ENCODE peak calls at places on chromosomes 4 and X, in five cellular contexts. F is suprapubic skin, M is spleen, B is GM23338, C is transverse colon. J is an unnamed sample.

GRCh38 chr4:2064276-2064991 is 5.3 kb downstream of the NAT8L start:
- DNase-seq in C (peak; percentile 75), M (peak; percentile 71), B (no peak), F (no peak), J (no peak)

GRCh38 chr4:88908003-88908402 is 149.0 kb downstream of the FAM13A start:
- DNase-seq in M (no peak), F (no peak), C (no peak), B (no peak), J (no peak)

GRCh38 chrX:109614951-109615350 is 10.0 kb downstream of the KCNE5 start:
- DNase-seq in C (no peak), M (no peak), F (no peak), B (no peak), J (no peak)

GRCh38 chr4:76235915-76236314 is 15.6 kb upstream of the FAM47E start:
- DNase-seq in B (peak; percentile 84), M (no peak), F (no peak), C (peak; percentile 41), J (no peak)

GRCh38 chr4:133581971-133582619 is 433.0 kb downstream of the PCDH10 start:
- DNase-seq in F (no peak), C (no peak), B (no peak), M (no peak), J (no peak)

GRCh38 chr4:106585920-106586349 is 217.4 kb upstream of the GIMD1 start:
- DNase-seq in C (no peak), M (no peak), B (no peak), F (no peak), J (no peak)

GRCh38 chr4:144374065-144374464 is 233.5 kb upstream of the GYPA start:
- DNase-seq in F (no peak), M (no peak), C (no peak), B (peak; percentile 51), J (no peak)

GRCh38 chr4:8058031-8058479 is 100.6 kb downstream of the ABLIM2 start:
- DNase-seq in B (no peak), M (no peak), C (no peak), F (no peak), J (no peak)

GRCh38 chrX:15143050-15143824 is 126.6 kb downstream of the ASB9 start:
- DNase-seq in F (no peak), B (peak; percentile 66), M (peak; percentile 70), C (peak; percentile 66), J (no peak)

GRCh38 chrX:73944582-73944947 is 359.4 kb upstream of the ZCCHC13 start:
- DNase-seq in B (no peak), C (no peak), F (no peak), M (no peak), J (no peak)

GRCh38 chr4:102403115-102403514 is 57.8 kb upstream of the SLC39A8 start:
- DNase-seq in B (no peak), F (no peak), C (no peak), M (no peak), J (no peak)

GRCh38 chrX:113429011-113429410 is 588.4 kb upstream of the AMOT start:
- DNase-seq in C (no peak), B (no peak), M (no peak), F (no peak), J (no peak)

GRCh38 chr4:40409835-40410234 is 74.7 kb downstream of the CHRNA9 start:
- DNase-seq in C (no peak), F (no peak), B (no peak), M (no peak), J (no peak)

GRCh38 chr4:152264106-152264505 is 271.8 kb downstream of the FBXW7 start:
- DNase-seq in B (no peak), C (no peak), F (no peak), M (no peak), J (no peak)

GRCh38 chrX:8364369-8365141 is 100.1 kb upstream of the VCX3B start:
- DNase-seq in B (peak; percentile 81), C (no peak), F (no peak), M (no peak), J (no peak)

GRCh38 chrX:119398974-119399771 is at the start of gene SLC25A43:
- DNase-seq in B (peak; percentile 46), C (peak; percentile 57), M (peak; percentile 87), F (no peak), J (peak; percentile 76)

GRCh38 chr4:10074076-10074766 is 42.4 kb downstream of the WDR1 start:
- DNase-seq in C (no peak), F (no peak), M (no peak), B (no peak), J (peak; percentile 28)

GRCh38 chr4:59553063-59553738 is 1646.9 kb upstream of the ADGRL3 start:
- DNase-seq in F (no peak), B (no peak), M (no peak), C (no peak), J (no peak)

GRCh38 chrX:106341823-106342222 is 173.7 kb downstream of the PWWP3B start:
- DNase-seq in F (no peak), B (peak; percentile 14), M (no peak), C (no peak), J (no peak)

GRCh38 chr4:1206299-1207156 is 34.1 kb upstream of the SPON2 start:
- DNase-seq in F (peak; percentile 79), C (peak; percentile 26), M (peak; percentile 78), B (no peak), J (peak; percentile 61)

GRCh38 chr4:95091272-95091671 is 333.5 kb downstream of the BMPR1B start:
- DNase-seq in C (no peak), B (no peak), F (no peak), M (no peak), J (no peak)

GRCh38 chrX:39145859-39146258 is 344.6 kb downstream of the MID1IP1 start:
- DNase-seq in B (no peak), F (no peak), M (no peak), C (no peak), J (no peak)

GRCh38 chrX:39149761-39150160 is 348.5 kb downstream of the MID1IP1 start:
- DNase-seq in M (peak; percentile 90), F (peak; percentile 84), B (peak; percentile 71), C (peak; percentile 75), J (peak; percentile 77)

GRCh38 chrX:39144323-39144722 is 343.1 kb downstream of the MID1IP1 start:
- DNase-seq in F (no peak), C (no peak), M (no peak), B (no peak), J (no peak)

GRCh38 chrX:39140581-39140980 is 339.3 kb downstream of the MID1IP1 start:
- DNase-seq in M (no peak), C (no peak), F (no peak), B (no peak), J (no peak)

DNA sequence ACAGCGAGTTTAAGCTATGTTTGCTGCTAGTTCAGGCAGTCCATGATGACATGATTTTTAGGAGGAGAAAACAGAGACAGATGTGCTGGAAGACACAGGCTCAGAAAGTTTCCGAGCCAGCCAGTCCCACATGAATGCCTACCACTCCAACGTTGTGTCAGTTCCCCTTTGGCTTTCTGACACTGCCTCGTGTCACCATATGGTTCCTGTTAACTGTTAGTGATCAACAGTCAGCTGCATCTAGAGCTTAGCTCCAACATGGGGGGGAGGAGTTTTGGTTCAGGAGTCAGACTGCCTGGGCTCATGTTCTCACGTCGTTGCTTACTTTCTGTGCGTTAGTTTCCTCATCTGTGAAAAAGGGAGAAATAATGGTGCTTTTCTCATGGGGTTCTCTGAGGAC is 343.7 kb downstream of the MID1IP1 start:
- DNase-seq in F (no peak), B (no peak), M (no peak), C (no peak), J (no peak)
- TF ChIP-seq POLR2AphosphoS5 in F (no peak), B (no peak), M (no peak), C (no peak), J (no peak)

GRCh38 chr4:15672096-15672495 is 9.5 kb upstream of the FAM200B start:
- DNase-seq in M (no peak), C (no peak), F (no peak), B (no peak), J (no peak)
- H3K4me1 ChIP-seq in M (peaks cover 6% of the 10 kb centered on the region), C (no peaks in the 10 kb centered on the region), F (no peaks in the 10 kb centered on the region), B (peaks cover 4% of the 10 kb centered on the region), J (no peaks in the 10 kb centered on the region)

GRCh38 chr4:118939169-118939779 is 50.6 kb downstream of the SYNPO2 start:
- DNase-seq in F (no peak), M (no peak), C (no peak), B (peak; percentile 25), J (peak; percentile 68)

GRCh38 chr4:118941149-118941548 is 52.5 kb downstream of the SYNPO2 start:
- DNase-seq in C (peak; percentile 15), F (no peak), M (no peak), B (no peak), J (peak; percentile 85)

GRCh38 chr4:118931791-118932190 is 43.1 kb downstream of the SYNPO2 start:
- DNase-seq in C (no peak), M (no peak), F (no peak), B (no peak), J (no peak)

GRCh38 chr4:118936406-118936805 is 47.8 kb downstream of the SYNPO2 start:
- DNase-seq in B (no peak), M (no peak), F (no peak), C (no peak), J (no peak)

GRCh38 chr4:118935819-118936218 is 47.2 kb downstream of the SYNPO2 start:
- DNase-seq in F (no peak), M (no peak), B (no peak), C (no peak), J (no peak)
- TF ChIP-seq POLR2AphosphoS5 in F (no peak), M (no peak), B (no peak), C (no peak), J (no peak)

GRCh38 chr4:13701937-13702446 is 74.5 kb upstream of the BOD1L1 start:
- DNase-seq in F (no peak), C (no peak), B (no peak), M (no peak), J (no peak)

GRCh38 chr4:13704761-13705160 is 77.2 kb upstream of the BOD1L1 start:
- DNase-seq in F (no peak), M (no peak), B (no peak), C (no peak), J (no peak)

GRCh38 chr4:13703096-13703495 is 75.6 kb upstream of the BOD1L1 start:
- DNase-seq in B (no peak), F (no peak), M (no peak), C (no peak), J (no peak)

GRCh38 chr4:13705521-13706035 is 78.1 kb upstream of the BOD1L1 start:
- DNase-seq in F (no peak), C (peak; percentile 61), M (no peak), B (peak; percentile 5), J (no peak)

DNA sequence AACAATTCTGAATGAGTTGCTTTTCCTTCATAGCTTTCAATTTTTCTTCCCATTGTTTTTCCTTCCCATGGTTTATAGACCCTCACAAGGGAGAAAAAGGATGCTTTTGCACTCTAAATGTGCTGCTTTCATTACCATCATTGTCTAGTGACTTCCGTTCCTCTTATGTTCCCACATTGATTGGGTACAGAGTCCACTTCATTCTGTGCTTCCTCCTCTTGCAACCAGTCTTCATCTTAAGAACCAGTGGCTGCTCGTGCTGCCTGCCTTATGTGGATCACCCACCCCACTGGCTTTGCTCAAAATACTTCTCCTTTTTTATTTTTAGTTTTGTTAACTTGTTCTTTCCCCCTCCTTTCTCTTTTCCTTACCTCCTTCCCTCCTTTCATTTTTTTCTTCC is 76.5 kb upstream of the BOD1L1 start:
- DNase-seq in C (peak; percentile 16), B (no peak), M (no peak), F (no peak), J (no peak)
- H3K4me1 ChIP-seq in C (peaks cover 3% of the 10 kb centered on the region), B (no peaks in the 10 kb centered on the region), M (no peaks in the 10 kb centered on the region), F (peaks cover 33% of the 10 kb centered on the region), J (peaks cover 10% of the 10 kb centered on the region)

GRCh38 chrX:107627792-107628661 is at the start of gene PRPS1:
- DNase-seq in C (peak; percentile 90), M (peak; percentile 96), F (peak; percentile 94), B (peak; percentile 97), J (peak; percentile 96)
- TF ChIP-seq POLR2AphosphoS5 in C (peak; percentile 60), M (peak; percentile 90), F (no peak), B (peak; percentile 62), J (peak; percentile 82)